ENCODE peak calls at places on chromosomes 16 and 17, in seven cellular contexts. S is progenitor cell of endocrine pancreas; W is GM12864; D is hepatocyte; X is mesenchymal stem cell; H is heart left ventricle; N is activated CD8-positive, alpha-beta T cell treated with anti-CD3 and anti-CD28 coated beads for 36 hours. F is an unnamed sample.

GRCh38 chr16:85398050-85398451 is 215.1 kb upstream of the GSE1 start:
- DNase-seq in S (no peak), W (no peak), D (no peak), X (no peak), H (peak), N (no peak), F (no peak)

GRCh38 chr16:674968-675883 is at the start of gene RHBDL1:
- DNase-seq in S (no peak), W (no peak), D (peak), X (peak), H (no peak), N (no peak), F (peak)

GRCh38 chr17:39174907-39175694 is 9.1 kb upstream of the ARL5C start:
- DNase-seq in S (peak), W (no peak), D (peak), X (peak), H (peak), N (peak), F (peak)

GRCh38 chr17:59257101-59257500 is 36.8 kb downstream of the GDPD1 start:
- DNase-seq in S (no peak), W (no peak), D (no peak), X (no peak), H (no peak), N (no peak), F (no peak)

GRCh38 chr17:48613862-48614694 is 1.0 kb downstream of the HOXB8 start:
- DNase-seq in S (no peak), W (no peak), D (no peak), X (peak), H (no peak), N (peak), F (no peak)

GRCh38 chr16:81737885-81738536 is 41.1 kb upstream of the PLCG2 start:
- DNase-seq in S (peak), W (peak), D (peak), X (peak), H (peak), N (peak), F (peak)

GRCh38 chr17:64411999-64412771 is 21.5 kb upstream of the PECAM1 start:
- DNase-seq in S (no peak), W (no peak), D (peak), X (peak), H (peak), N (no peak), F (peak)

GRCh38 chr16:4415538-4416199 is 727 bp downstream of the CORO7 start:
- DNase-seq in S (no peak), W (no peak), D (peak), X (no peak), H (peak), N (peak), F (peak)

GRCh38 chr17:75570034-75570676 is 17.4 kb upstream of the MYO15B start:
- DNase-seq in S (no peak), W (no peak), D (peak), X (no peak), H (no peak), N (no peak), F (no peak)

GRCh38 chr17:45316271-45317112 is at the start of gene MAP3K14:
- DNase-seq in S (peak), W (no peak), D (peak), X (peak), H (peak), N (peak), F (peak)

GRCh38 chr17:67047382-67047781 is 3.0 kb downstream of the CACNG1 start:
- DNase-seq in S (no peak), W (no peak), D (no peak), X (no peak), H (no peak), N (no peak), F (no peak)

GRCh38 chr17:32555611-32556310 is 69.0 kb downstream of the CDK5R1 start:
- DNase-seq in S (no peak), W (no peak), D (no peak), X (no peak), H (no peak), N (no peak), F (no peak)

GRCh38 chr17:39450051-39450450 is 1.0 kb downstream of the MED1 start:
- DNase-seq in S (no peak), W (no peak), D (peak), X (no peak), H (no peak), N (no peak), F (no peak)

GRCh38 chr17:21525464-21526130 is 149.4 kb downstream of the KCNJ12 start:
- DNase-seq in S (no peak), W (no peak), D (no peak), X (no peak), H (no peak), N (no peak), F (no peak)

GRCh38 chr16:47713225-47713595 is 252.1 kb downstream of the PHKB start:
- DNase-seq in S (no peak), W (peak), D (no peak), X (peak), H (no peak), N (peak), F (peak)

GRCh38 chr17:58487589-58488427 is at the start of gene HSF5:
- DNase-seq in S (no peak), W (no peak), D (no peak), X (no peak), H (no peak), N (peak), F (no peak)

GRCh38 chr16:63005356-63005755 is 969.1 kb upstream of the CDH8 start:
- DNase-seq in S (no peak), W (no peak), D (no peak), X (no peak), H (no peak), N (no peak), F (no peak)

GRCh38 chr17:57288034-57288752 is 31.9 kb downstream of the MSI2 start:
- DNase-seq in S (no peak), W (no peak), D (no peak), X (peak), H (no peak), N (no peak), F (no peak)

GRCh38 chr17:2406903-2407790 is 6.3 kb upstream of the MNT start:
- DNase-seq in S (no peak), W (no peak), D (peak), X (peak), H (no peak), N (peak), F (no peak)